ENCODE peak calls at places on chromosome 19, in six cellular contexts. Y is HL-60; V is NCI-H1092; X is memory B cell; W is ELF-1; N is activated effector memory CD4-positive, alpha-beta T cell treated with Interleukin-2 at 50 U/mL for 16 hours. H is an unnamed sample.

GRCh38 chr19:1773173-1773572 is 19.9 kb downstream of the ONECUT3 start:
- DNase-seq in Y (no peak), V (no peak), X (no peak), W (no peak), N (no peak), H (no peak)

GRCh38 chr19:47540748-47541147 is 25.9 kb upstream of the NAPA start:
- DNase-seq in Y (no peak), V (no peak), X (no peak), W (no peak), N (no peak), H (no peak)

GRCh38 chr19:5985098-5985783 is 7.3 kb upstream of the RANBP3 start:
- DNase-seq in Y (no peak), V (no peak), X (no peak), W (no peak), N (no peak), H (no peak)

GRCh38 chr19:4841366-4841704 is 9.8 kb upstream of the TICAM1 start:
- DNase-seq in Y (no peak), V (no peak), X (no peak), W (no peak), N (no peak), H (no peak)

GRCh38 chr19:3801412-3802096 is 15.4 kb upstream of the MATK start:
- DNase-seq in Y (no peak), V (peak), X (no peak), W (peak), N (peak), H (peak)

GRCh38 chr19:52665529-52665928 is 27.4 kb upstream of the ZNF83 start:
- DNase-seq in Y (no peak), V (no peak), X (no peak), W (no peak), N (no peak), H (no peak)

GRCh38 chr19:11136400-11137101 is 19.0 kb downstream of the SPC24 start:
- DNase-seq in Y (no peak), V (no peak), X (no peak), W (peak), N (no peak), H (no peak)

GRCh38 chr19:31548941-31549340 is 199.7 kb upstream of the TSHZ3 start:
- DNase-seq in Y (no peak), V (no peak), X (no peak), W (peak), N (no peak), H (no peak)

GRCh38 chr19:38809592-38810252 is 3.0 kb downstream of the LGALS4 start:
- DNase-seq in Y (no peak), V (no peak), X (no peak), W (no peak), N (no peak), H (no peak)

GRCh38 chr19:49812452-49812996 is 568 bp downstream of the FUZ start:
- DNase-seq in Y (no peak), V (no peak), X (no peak), W (no peak), N (no peak), H (no peak)

GRCh38 chr19:45049073-45049736 is 10.4 kb downstream of the CLASRP start:
- DNase-seq in Y (no peak), V (no peak), X (no peak), W (no peak), N (no peak), H (no peak)

GRCh38 chr19:12720851-12721655 is 2.7 kb downstream of the TNPO2 start:
- DNase-seq in Y (no peak), V (no peak), X (no peak), W (peak), N (peak), H (no peak)

GRCh38 chr19:41564515-41565383 is 11.2 kb upstream of the CEACAM21 start:
- DNase-seq in Y (no peak), V (no peak), X (no peak), W (peak), N (no peak), H (no peak)

GRCh38 chr19:48975947-48976847 is 11.1 kb downstream of the FTL start:
- DNase-seq in Y (no peak), V (no peak), X (no peak), W (peak), N (no peak), H (no peak)

GRCh38 chr19:43624933-43625332 is 5.5 kb upstream of the ZNF428 start:
- DNase-seq in Y (peak), V (no peak), X (peak), W (peak), N (peak), H (peak)

GRCh38 chr19:20558011-20558410 is 7.6 kb downstream of the ZNF737 start:
- DNase-seq in Y (no peak), V (no peak), X (no peak), W (no peak), N (no peak), H (no peak)

GRCh38 chr19:616276-616675 is 17.1 kb downstream of the POLRMT start:
- DNase-seq in Y (no peak), V (no peak), X (no peak), W (peak), N (no peak), H (no peak)

GRCh38 chr19:15264061-15264932 is 32.0 kb upstream of the EPHX3 start:
- DNase-seq in Y (peak), V (peak), X (peak), W (peak), N (peak), H (peak)

GRCh38 chr19:32373614-32374295 is 28.3 kb downstream of the ZNF507 start:
- DNase-seq in Y (no peak), V (no peak), X (no peak), W (peak), N (no peak), H (no peak)

GRCh38 chr19:29934257-29934656 is 7.8 kb upstream of the URI1 start:
- DNase-seq in Y (no peak), V (no peak), X (no peak), W (no peak), N (no peak), H (no peak)

GRCh38 chr19:8212212-8212611 is 3.0 kb downstream of the CERS4 start:
- DNase-seq in Y (no peak), V (no peak), X (no peak), W (no peak), N (no peak), H (no peak)

GRCh38 chr19:19539738-19540703 is 2.0 kb downstream of the CILP2 start:
- DNase-seq in Y (no peak), V (no peak), X (peak), W (peak), N (peak), H (peak)

GRCh38 chr19:12603714-12604113 is 6.9 kb downstream of the ZNF490 start:
- DNase-seq in Y (no peak), V (no peak), X (no peak), W (no peak), N (peak), H (peak)